ENCODE peak calls at places on chromosomes 7 and 10, in ten cellular contexts. One of them, this sample, is unnamed. For H3K27me3 and H3K4me1, the result is how much of the 10 kb centered on the place peaks cover.

GRCh38 chr7:84302949-84303348 is 108.4 kb upstream of the SEMA3A start:
- DNase-seq in naive thymus-derived CD4-positive, alpha-beta T cell: no peak
- DNase-seq in CD8-positive, alpha-beta T cell: no peak
- DNase-seq in spleen: no peak
- DNase-seq in fibroblast of lung: no peak
- DNase-seq in Peyer's patch: no peak
- DNase-seq in DND-41: no peak
- DNase-seq in CD4-positive, CD25-positive, alpha-beta regulatory T cell: no peak
- DNase-seq in endodermal cell: no peak
- DNase-seq in neural progenitor cell: no peak
- DNase-seq in this sample: no peak

GRCh38 chr7:26091933-26092332 is 60.1 kb upstream of the NFE2L3 start:
- DNase-seq in CD4-positive, CD25-positive, alpha-beta regulatory T cell: no peak
- DNase-seq in naive thymus-derived CD4-positive, alpha-beta T cell: no peak
- DNase-seq in spleen: no peak
- DNase-seq in fibroblast of lung: peak
- DNase-seq in neural progenitor cell: peak
- DNase-seq in CD8-positive, alpha-beta T cell: no peak
- DNase-seq in DND-41: no peak
- DNase-seq in Peyer's patch: no peak
- DNase-seq in endodermal cell: peak
- DNase-seq in this sample: no peak

GRCh38 chr10:72509206-72509799 is 116.6 kb downstream of the MICU1 start:
- DNase-seq in CD4-positive, CD25-positive, alpha-beta regulatory T cell: no peak
- DNase-seq in spleen: no peak
- DNase-seq in CD8-positive, alpha-beta T cell: no peak
- DNase-seq in fibroblast of lung: no peak
- DNase-seq in neural progenitor cell: no peak
- DNase-seq in DND-41: no peak
- DNase-seq in naive thymus-derived CD4-positive, alpha-beta T cell: no peak
- DNase-seq in endodermal cell: no peak
- DNase-seq in Peyer's patch: no peak
- DNase-seq in this sample: no peak

GRCh38 chr10:44781131-44781530 is 130.0 kb upstream of the TMEM72 start:
- DNase-seq in fibroblast of lung: no peak
- DNase-seq in naive thymus-derived CD4-positive, alpha-beta T cell: no peak
- DNase-seq in CD8-positive, alpha-beta T cell: no peak
- DNase-seq in spleen: no peak
- DNase-seq in neural progenitor cell: no peak
- DNase-seq in DND-41: no peak
- DNase-seq in CD4-positive, CD25-positive, alpha-beta regulatory T cell: no peak
- DNase-seq in Peyer's patch: no peak
- DNase-seq in endodermal cell: no peak
- DNase-seq in this sample: no peak

GRCh38 chr7:137684316-137684715 is 162.5 kb downstream of the DGKI start:
- DNase-seq in DND-41: no peak
- DNase-seq in Peyer's patch: no peak
- DNase-seq in CD8-positive, alpha-beta T cell: no peak
- DNase-seq in fibroblast of lung: no peak
- DNase-seq in neural progenitor cell: no peak
- DNase-seq in naive thymus-derived CD4-positive, alpha-beta T cell: no peak
- DNase-seq in endodermal cell: no peak
- DNase-seq in spleen: no peak
- DNase-seq in CD4-positive, CD25-positive, alpha-beta regulatory T cell: no peak
- DNase-seq in this sample: no peak

GRCh38 chr7:141701489-141702046 is 398 bp downstream of the DENND11 start:
- DNase-seq in CD4-positive, CD25-positive, alpha-beta regulatory T cell: peak
- DNase-seq in neural progenitor cell: peak
- DNase-seq in DND-41: peak
- DNase-seq in fibroblast of lung: peak
- DNase-seq in naive thymus-derived CD4-positive, alpha-beta T cell: peak
- DNase-seq in CD8-positive, alpha-beta T cell: peak
- DNase-seq in endodermal cell: peak
- DNase-seq in spleen: peak
- DNase-seq in Peyer's patch: peak
- DNase-seq in this sample: peak

GRCh38 chr7:26375604-26376207 is 84.0 kb downstream of the SNX10 start:
- DNase-seq in neural progenitor cell: peak
- DNase-seq in Peyer's patch: no peak
- DNase-seq in spleen: no peak
- DNase-seq in CD4-positive, CD25-positive, alpha-beta regulatory T cell: no peak
- DNase-seq in DND-41: no peak
- DNase-seq in fibroblast of lung: no peak
- DNase-seq in naive thymus-derived CD4-positive, alpha-beta T cell: no peak
- DNase-seq in endodermal cell: no peak
- DNase-seq in CD8-positive, alpha-beta T cell: no peak
- DNase-seq in this sample: no peak

GRCh38 chr10:31584789-31585406 is 265.9 kb downstream of the ZEB1 start:
- DNase-seq in fibroblast of lung: peak
- DNase-seq in Peyer's patch: no peak
- DNase-seq in spleen: no peak
- DNase-seq in DND-41: no peak
- DNase-seq in naive thymus-derived CD4-positive, alpha-beta T cell: no peak
- DNase-seq in neural progenitor cell: no peak
- DNase-seq in endodermal cell: no peak
- DNase-seq in CD8-positive, alpha-beta T cell: no peak
- DNase-seq in CD4-positive, CD25-positive, alpha-beta regulatory T cell: no peak
- DNase-seq in this sample: no peak

GRCh38 chr10:116674901-116675423 is 54.2 kb downstream of the PNLIPRP2 start:
- DNase-seq in fibroblast of lung: no peak
- DNase-seq in naive thymus-derived CD4-positive, alpha-beta T cell: no peak
- DNase-seq in CD4-positive, CD25-positive, alpha-beta regulatory T cell: no peak
- DNase-seq in DND-41: no peak
- DNase-seq in neural progenitor cell: no peak
- DNase-seq in Peyer's patch: no peak
- DNase-seq in CD8-positive, alpha-beta T cell: no peak
- DNase-seq in endodermal cell: no peak
- DNase-seq in spleen: no peak
- DNase-seq in this sample: no peak

GRCh38 chr7:20602306-20602705 is 13.2 kb upstream of the ABCB5 start:
- DNase-seq in DND-41: no peak
- DNase-seq in neural progenitor cell: no peak
- DNase-seq in Peyer's patch: no peak
- DNase-seq in spleen: no peak
- DNase-seq in naive thymus-derived CD4-positive, alpha-beta T cell: no peak
- DNase-seq in CD8-positive, alpha-beta T cell: no peak
- DNase-seq in fibroblast of lung: no peak
- DNase-seq in CD4-positive, CD25-positive, alpha-beta regulatory T cell: no peak
- DNase-seq in endodermal cell: no peak
- DNase-seq in this sample: no peak

GRCh38 chr7:322111-322671 is 32.2 kb downstream of the FOXL3 start:
- DNase-seq in neural progenitor cell: peak
- DNase-seq in CD8-positive, alpha-beta T cell: peak
- DNase-seq in DND-41: peak
- DNase-seq in fibroblast of lung: peak
- DNase-seq in endodermal cell: peak
- DNase-seq in CD4-positive, CD25-positive, alpha-beta regulatory T cell: peak
- DNase-seq in spleen: peak
- DNase-seq in naive thymus-derived CD4-positive, alpha-beta T cell: peak
- DNase-seq in Peyer's patch: peak
- DNase-seq in this sample: peak
- H3K27me3 ChIP-seq in neural progenitor cell: under half
- H3K27me3 ChIP-seq in CD8-positive, alpha-beta T cell: under half
- H3K27me3 ChIP-seq in DND-41: under half
- H3K27me3 ChIP-seq in fibroblast of lung: under half
- H3K27me3 ChIP-seq in endodermal cell: under half
- H3K27me3 ChIP-seq in CD4-positive, CD25-positive, alpha-beta regulatory T cell: under half
- H3K27me3 ChIP-seq in spleen: under half
- H3K27me3 ChIP-seq in naive thymus-derived CD4-positive, alpha-beta T cell: under half
- H3K27me3 ChIP-seq in Peyer's patch: under half
- H3K27me3 ChIP-seq in this sample: under half

GRCh38 chr7:100586266-100587025 is at the start of gene FBXO24:
- DNase-seq in endodermal cell: peak
- DNase-seq in spleen: peak
- DNase-seq in CD8-positive, alpha-beta T cell: peak
- DNase-seq in neural progenitor cell: peak
- DNase-seq in CD4-positive, CD25-positive, alpha-beta regulatory T cell: peak
- DNase-seq in Peyer's patch: peak
- DNase-seq in DND-41: peak
- DNase-seq in fibroblast of lung: peak
- DNase-seq in naive thymus-derived CD4-positive, alpha-beta T cell: peak
- DNase-seq in this sample: peak

GRCh38 chr7:100591596-100591995 is 5.5 kb downstream of the FBXO24 start:
- DNase-seq in Peyer's patch: no peak
- DNase-seq in CD4-positive, CD25-positive, alpha-beta regulatory T cell: no peak
- DNase-seq in fibroblast of lung: no peak
- DNase-seq in endodermal cell: no peak
- DNase-seq in neural progenitor cell: no peak
- DNase-seq in naive thymus-derived CD4-positive, alpha-beta T cell: no peak
- DNase-seq in DND-41: no peak
- DNase-seq in CD8-positive, alpha-beta T cell: no peak
- DNase-seq in spleen: no peak
- DNase-seq in this sample: no peak

GRCh38 chr7:100588438-100588837 is 2.3 kb downstream of the FBXO24 start:
- DNase-seq in endodermal cell: peak
- DNase-seq in neural progenitor cell: peak
- DNase-seq in Peyer's patch: no peak
- DNase-seq in CD8-positive, alpha-beta T cell: no peak
- DNase-seq in CD4-positive, CD25-positive, alpha-beta regulatory T cell: no peak
- DNase-seq in fibroblast of lung: no peak
- DNase-seq in DND-41: no peak
- DNase-seq in naive thymus-derived CD4-positive, alpha-beta T cell: no peak
- DNase-seq in spleen: peak
- DNase-seq in this sample: no peak

GRCh38 chr7:100589341-100589935 is 3.3 kb downstream of the FBXO24 start:
- DNase-seq in CD8-positive, alpha-beta T cell: no peak
- DNase-seq in neural progenitor cell: peak
- DNase-seq in spleen: peak
- DNase-seq in endodermal cell: peak
- DNase-seq in fibroblast of lung: no peak
- DNase-seq in naive thymus-derived CD4-positive, alpha-beta T cell: no peak
- DNase-seq in Peyer's patch: no peak
- DNase-seq in DND-41: no peak
- DNase-seq in CD4-positive, CD25-positive, alpha-beta regulatory T cell: no peak
- DNase-seq in this sample: no peak

GRCh38 chr7:100590077-100590737 is 4.1 kb downstream of the FBXO24 start:
- DNase-seq in DND-41: no peak
- DNase-seq in endodermal cell: no peak
- DNase-seq in CD8-positive, alpha-beta T cell: no peak
- DNase-seq in fibroblast of lung: no peak
- DNase-seq in spleen: peak
- DNase-seq in CD4-positive, CD25-positive, alpha-beta regulatory T cell: no peak
- DNase-seq in naive thymus-derived CD4-positive, alpha-beta T cell: no peak
- DNase-seq in Peyer's patch: no peak
- DNase-seq in neural progenitor cell: no peak
- DNase-seq in this sample: no peak
- H3K4me3 ChIP-seq in DND-41: no peak
- H3K4me3 ChIP-seq in endodermal cell: no peak
- H3K4me3 ChIP-seq in CD8-positive, alpha-beta T cell: no peak
- H3K4me3 ChIP-seq in fibroblast of lung: no peak
- H3K4me3 ChIP-seq in spleen: no peak
- H3K4me3 ChIP-seq in CD4-positive, CD25-positive, alpha-beta regulatory T cell: no peak
- H3K4me3 ChIP-seq in naive thymus-derived CD4-positive, alpha-beta T cell: no peak
- H3K4me3 ChIP-seq in Peyer's patch: no peak
- H3K4me3 ChIP-seq in neural progenitor cell: no peak
- H3K4me3 ChIP-seq in this sample: no peak

DNA sequence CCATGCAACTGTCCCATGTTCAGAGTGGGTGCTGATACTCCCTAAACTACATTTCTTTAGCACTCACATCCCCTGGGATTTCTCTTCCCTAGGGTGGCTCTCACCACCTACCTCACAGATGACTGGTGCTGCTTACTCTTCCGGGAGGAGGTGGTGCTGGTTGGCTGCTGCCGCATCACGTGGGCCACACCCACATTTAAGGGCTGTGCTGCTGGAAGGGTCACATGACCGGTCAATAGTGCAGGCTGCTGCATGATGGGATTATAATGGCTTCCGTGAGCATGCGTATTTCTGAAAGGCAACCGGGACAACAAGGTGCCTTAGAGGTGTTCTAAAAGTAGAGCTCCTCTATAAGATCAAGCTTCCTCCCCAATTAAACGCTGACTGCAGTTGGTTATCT is 76.8 kb downstream of the CLEC2L start:
- DNase-seq in spleen: no peak
- DNase-seq in Peyer's patch: no peak
- DNase-seq in naive thymus-derived CD4-positive, alpha-beta T cell: no peak
- DNase-seq in CD4-positive, CD25-positive, alpha-beta regulatory T cell: no peak
- DNase-seq in fibroblast of lung: no peak
- DNase-seq in neural progenitor cell: no peak
- DNase-seq in DND-41: no peak
- DNase-seq in endodermal cell: no peak
- DNase-seq in CD8-positive, alpha-beta T cell: no peak
- DNase-seq in this sample: no peak
- H3K4me1 ChIP-seq in spleen: under half
- H3K4me1 ChIP-seq in Peyer's patch: under half
- H3K4me1 ChIP-seq in naive thymus-derived CD4-positive, alpha-beta T cell: under half
- H3K4me1 ChIP-seq in CD4-positive, CD25-positive, alpha-beta regulatory T cell: under half
- H3K4me1 ChIP-seq in fibroblast of lung: under half
- H3K4me1 ChIP-seq in neural progenitor cell: under half
- H3K4me1 ChIP-seq in DND-41: under half
- H3K4me1 ChIP-seq in endodermal cell: under half
- H3K4me1 ChIP-seq in CD8-positive, alpha-beta T cell: under half
- H3K4me1 ChIP-seq in this sample: under half

GRCh38 chr10:125011926-125012705 is 70.2 kb downstream of the ZRANB1 start:
- DNase-seq in DND-41: no peak
- DNase-seq in fibroblast of lung: no peak
- DNase-seq in neural progenitor cell: no peak
- DNase-seq in CD8-positive, alpha-beta T cell: no peak
- DNase-seq in naive thymus-derived CD4-positive, alpha-beta T cell: no peak
- DNase-seq in spleen: peak
- DNase-seq in Peyer's patch: no peak
- DNase-seq in CD4-positive, CD25-positive, alpha-beta regulatory T cell: no peak
- DNase-seq in endodermal cell: no peak
- DNase-seq in this sample: no peak

GRCh38 chr10:125014984-125015944 is 73.3 kb downstream of the ZRANB1 start:
- DNase-seq in fibroblast of lung: peak
- DNase-seq in CD8-positive, alpha-beta T cell: no peak
- DNase-seq in Peyer's patch: no peak
- DNase-seq in naive thymus-derived CD4-positive, alpha-beta T cell: no peak
- DNase-seq in CD4-positive, CD25-positive, alpha-beta regulatory T cell: no peak
- DNase-seq in DND-41: no peak
- DNase-seq in endodermal cell: no peak
- DNase-seq in spleen: no peak
- DNase-seq in neural progenitor cell: no peak
- DNase-seq in this sample: no peak

GRCh38 chr10:125014086-125014830 is 72.3 kb downstream of the ZRANB1 start:
- DNase-seq in DND-41: no peak
- DNase-seq in endodermal cell: no peak
- DNase-seq in CD4-positive, CD25-positive, alpha-beta regulatory T cell: no peak
- DNase-seq in neural progenitor cell: no peak
- DNase-seq in Peyer's patch: no peak
- DNase-seq in naive thymus-derived CD4-positive, alpha-beta T cell: no peak
- DNase-seq in fibroblast of lung: no peak
- DNase-seq in spleen: no peak
- DNase-seq in CD8-positive, alpha-beta T cell: no peak
- DNase-seq in this sample: no peak

GRCh38 chr10:125012851-125013528 is 71.1 kb downstream of the ZRANB1 start:
- DNase-seq in spleen: no peak
- DNase-seq in Peyer's patch: no peak
- DNase-seq in neural progenitor cell: no peak
- DNase-seq in naive thymus-derived CD4-positive, alpha-beta T cell: no peak
- DNase-seq in DND-41: no peak
- DNase-seq in endodermal cell: no peak
- DNase-seq in CD4-positive, CD25-positive, alpha-beta regulatory T cell: no peak
- DNase-seq in CD8-positive, alpha-beta T cell: no peak
- DNase-seq in fibroblast of lung: no peak
- DNase-seq in this sample: no peak

DNA sequence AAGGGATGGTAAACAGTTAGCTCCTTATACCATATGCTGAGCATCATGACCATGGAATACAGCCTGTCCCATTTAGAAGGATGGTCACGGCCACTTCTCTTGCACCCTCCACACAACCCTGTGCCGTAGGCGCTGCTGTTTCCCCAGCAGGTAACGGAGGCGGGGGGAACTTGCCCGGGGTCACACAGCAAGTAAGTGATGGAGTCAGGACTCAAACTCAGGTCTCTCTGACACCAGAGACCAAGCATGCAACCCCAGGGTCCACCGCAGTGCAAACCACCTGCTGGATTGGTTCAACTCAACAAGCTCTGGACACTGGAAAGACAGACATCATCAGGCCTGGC is 71.6 kb downstream of the ZRANB1 start:
- DNase-seq in naive thymus-derived CD4-positive, alpha-beta T cell: no peak
- DNase-seq in endodermal cell: no peak
- DNase-seq in Peyer's patch: no peak
- DNase-seq in fibroblast of lung: no peak
- DNase-seq in CD8-positive, alpha-beta T cell: no peak
- DNase-seq in neural progenitor cell: no peak
- DNase-seq in DND-41: no peak
- DNase-seq in spleen: no peak
- DNase-seq in CD4-positive, CD25-positive, alpha-beta regulatory T cell: no peak
- DNase-seq in this sample: no peak
- H3K27me3 ChIP-seq in naive thymus-derived CD4-positive, alpha-beta T cell: under half
- H3K27me3 ChIP-seq in endodermal cell: under half
- H3K27me3 ChIP-seq in Peyer's patch: under half
- H3K27me3 ChIP-seq in fibroblast of lung: under half
- H3K27me3 ChIP-seq in CD8-positive, alpha-beta T cell: under half
- H3K27me3 ChIP-seq in neural progenitor cell: under half
- H3K27me3 ChIP-seq in DND-41: under half
- H3K27me3 ChIP-seq in spleen: under half
- H3K27me3 ChIP-seq in CD4-positive, CD25-positive, alpha-beta regulatory T cell: under half
- H3K27me3 ChIP-seq in this sample: under half